ENCODE peak calls at places on chromosome 19, in ten cellular contexts. M is mammary epithelial cell; B is GM23248; J is astrocyte; E is MV-4-11; V is mucosa of descending colon; U is T follicular helper cell; C is MCF 10A; L is non-pigmented ciliary epithelial cell; N is stimulated activated CD4-positive, alpha-beta T cell treated with anti-CD3 and anti-CD28 coated beads, Interleukin-12 subunit alpha, Interleukin-12 subunit beta, amount 100 ng/mL, for 24 hours. S is an unnamed sample.

GRCh38 chr19:4534836-4535658 is at the start of gene PLIN5:
- DNase-seq in U (peak), L (no peak), B (peak), E (peak), N (no peak), C (peak), V (peak), J (peak), M (no peak), S (no peak)

GRCh38 chr19:18433735-18434398 is 4.1 kb downstream of the ISYNA1 start:
- DNase-seq in B (no peak), U (no peak), V (peak), L (no peak), J (no peak), M (no peak), E (no peak), C (no peak), N (no peak), S (no peak)

GRCh38 chr19:295687-296370 is 4.6 kb upstream of the PLPP2 start:
- DNase-seq in B (no peak), L (no peak), J (no peak), M (no peak), N (no peak), V (peak), C (no peak), U (no peak), E (no peak), S (no peak)

GRCh38 chr19:6777434-6777833 is 4.9 kb downstream of the VAV1 start:
- DNase-seq in U (no peak), J (no peak), B (no peak), L (no peak), M (no peak), N (no peak), V (no peak), E (no peak), C (no peak), S (no peak)

GRCh38 chr19:18450934-18451836 is 13.3 kb upstream of the ISYNA1 start:
- DNase-seq in M (no peak), C (peak), N (peak), U (peak), J (no peak), V (peak), L (no peak), B (peak), E (peak), S (peak)

GRCh38 chr19:14343286-14343685 is 38.0 kb upstream of the ADGRE5 start:
- DNase-seq in J (no peak), E (no peak), V (no peak), L (no peak), U (no peak), N (no peak), M (no peak), B (peak), C (no peak), S (no peak)

GRCh38 chr19:18304194-18304495 is 18.7 kb downstream of the LSM4 start:
- DNase-seq in L (no peak), E (no peak), V (no peak), B (peak), U (no peak), C (no peak), M (no peak), J (no peak), N (no peak), S (no peak)

GRCh38 chr19:27775395-27775794 is 1437.6 kb downstream of the UQCRFS1 start:
- DNase-seq in N (no peak), V (no peak), B (peak), E (peak), M (no peak), J (no peak), L (no peak), C (no peak), U (no peak), S (no peak)

GRCh38 chr19:50896591-50897190 is 14.5 kb downstream of the KLK4 start:
- DNase-seq in J (peak), B (peak), L (peak), V (no peak), E (peak), M (peak), N (no peak), C (peak), U (no peak), S (peak)

GRCh38 chr19:2567580-2567979 is 91.7 kb downstream of the GADD45B start:
- DNase-seq in E (peak), J (no peak), C (no peak), M (no peak), N (no peak), B (peak), L (no peak), V (peak), U (no peak), S (no peak)

GRCh38 chr19:28443361-28443760 is 769.6 kb downstream of the UQCRFS1 start:
- DNase-seq in U (no peak), M (no peak), C (no peak), J (no peak), E (no peak), N (no peak), L (no peak), V (peak), B (no peak), S (no peak)

GRCh38 chr19:13082192-13083007 is 20.3 kb downstream of the LYL1 start:
- DNase-seq in U (no peak), V (no peak), C (no peak), B (peak), E (no peak), J (peak), M (no peak), L (peak), N (no peak), S (no peak)

GRCh38 chr19:7533281-7533819 is 2.2 kb upstream of the PNPLA6 start:
- DNase-seq in U (no peak), C (peak), B (peak), V (peak), E (no peak), N (no peak), J (no peak), M (no peak), L (no peak), S (no peak)

GRCh38 chr19:46863818-46864629 is 3.2 kb downstream of the ARHGAP35 start:
- DNase-seq in U (no peak), B (peak), M (peak), C (peak), J (peak), E (no peak), N (no peak), V (peak), L (no peak), S (peak)

GRCh38 chr19:4456843-4457653 is 546 bp downstream of the UBXN6 start:
- DNase-seq in U (peak), L (no peak), C (peak), E (no peak), J (peak), B (peak), M (peak), V (peak), N (no peak), S (no peak)

GRCh38 chr19:32017341-32017948 is 328.0 kb upstream of the ZNF507 start:
- DNase-seq in U (no peak), J (peak), M (peak), E (peak), B (peak), C (peak), V (no peak), L (peak), N (no peak), S (peak)

GRCh38 chr19:10009714-10010224 is 535 bp downstream of the COL5A3 start:
- DNase-seq in V (no peak), N (no peak), M (peak), U (no peak), C (no peak), J (no peak), L (no peak), B (no peak), E (no peak), S (no peak)

GRCh38 chr19:48624067-48624594 is 4.8 kb downstream of the SPHK2 start:
- DNase-seq in V (peak), U (peak), C (peak), B (peak), J (peak), E (peak), M (peak), N (peak), L (peak), S (no peak)

GRCh38 chr19:2722541-2723344 is 1.6 kb upstream of the DIRAS1 start:
- DNase-seq in N (no peak), B (peak), M (peak), U (no peak), L (no peak), C (peak), E (peak), V (no peak), J (peak), S (peak)

GRCh38 chr19:10269333-10270179 is 1.4 kb upstream of the ICAM1 start:
- DNase-seq in M (peak), C (peak), U (peak), E (peak), J (no peak), N (peak), L (no peak), V (peak), B (peak), S (peak)

GRCh38 chr19:29629836-29630534 is 23.9 kb downstream of the POP4 start:
- DNase-seq in M (no peak), C (peak), J (no peak), E (no peak), U (no peak), N (no peak), L (no peak), V (peak), B (no peak), S (no peak)

GRCh38 chr19:45798995-45799517 is 6.4 kb upstream of the DMWD start:
- DNase-seq in C (peak), B (peak), U (peak), J (peak), N (peak), M (peak), E (peak), V (peak), L (peak), S (peak)

GRCh38 chr19:28710278-28710677 is 502.7 kb downstream of the UQCRFS1 start:
- DNase-seq in L (peak), J (peak), U (no peak), E (peak), B (peak), N (no peak), C (peak), M (peak), V (no peak), S (no peak)

GRCh38 chr19:16288544-16288943 is 36.1 kb upstream of the KLF2 start:
- DNase-seq in J (no peak), B (no peak), M (no peak), C (no peak), E (no peak), V (no peak), L (no peak), N (no peak), U (no peak), S (no peak)

GRCh38 chr19:37893845-37894575 is 12.4 kb downstream of the WDR87 start:
- DNase-seq in E (no peak), N (no peak), M (no peak), C (no peak), V (no peak), J (no peak), L (no peak), B (no peak), U (no peak), S (no peak)

GRCh38 chr19:289651-290538 is 1.3 kb downstream of the PLPP2 start:
- DNase-seq in L (no peak), U (peak), E (no peak), V (peak), B (peak), M (peak), J (peak), N (no peak), C (peak), S (peak)

GRCh38 chr19:28977826-28978225 is 235.1 kb downstream of the UQCRFS1 start:
- DNase-seq in L (no peak), C (no peak), V (no peak), J (no peak), B (peak), U (no peak), M (no peak), N (no peak), E (no peak), S (no peak)

S was measured in MG63.